ENCODE peak calls at places on chromosomes 5 and 9, in seven cellular contexts. Y is transverse colon, O is choroid plexus epithelial cell, P is astrocyte, M is astrocyte of the spinal cord, F is tibial artery, T is gastrocnemius medialis. G is an unnamed sample.
A peak's percentile ranks its signal among the peaks of the same experiment; 100 is the strongest.

GRCh38 chr5:167696558-167697314 is 594.7 kb upstream of the WWC1 start:
- DNase-seq in Y (no peak), O (no peak), P (no peak), M (no peak), F (no peak), T (no peak), G (no peak)

GRCh38 chr5:11851402-11851801 is 52.8 kb downstream of the CTNND2 start:
- DNase-seq in Y (no peak), O (no peak), P (peak; percentile 86), M (peak; percentile 54), F (no peak), T (no peak), G (no peak)

GRCh38 chr5:111072949-111073682 is 1.6 kb downstream of the TSLP start:
- DNase-seq in Y (peak; percentile 61), O (peak; percentile 36), P (peak; percentile 14), M (no peak), F (peak; percentile 76), T (peak; percentile 64), G (no peak)

GRCh38 chr9:134347996-134348395 is 21.7 kb downstream of the RXRA start:
- DNase-seq in Y (no peak), O (no peak), P (no peak), M (no peak), F (no peak), T (no peak), G (no peak)

GRCh38 chr9:35816708-35817107 is 1.9 kb upstream of the HINT2 start:
- DNase-seq in Y (no peak), O (no peak), P (no peak), M (no peak), F (no peak), T (no peak), G (no peak)

GRCh38 chr5:107687937-107688336 is 17.2 kb upstream of the EFNA5 start:
- DNase-seq in Y (no peak), O (no peak), P (no peak), M (no peak), F (no peak), T (no peak), G (no peak)

GRCh38 chr9:21305213-21305612 is at the start of gene IFNA5:
- DNase-seq in Y (no peak), O (no peak), P (no peak), M (no peak), F (no peak), T (no peak), G (no peak)

GRCh38 chr9:83563360-83563759 is 25.2 kb upstream of the FRMD3 start:
- DNase-seq in Y (no peak), O (no peak), P (no peak), M (no peak), F (no peak), T (no peak), G (no peak)

GRCh38 chr9:131773911-131774379 is 34.1 kb upstream of the RAPGEF1 start:
- DNase-seq in Y (peak; percentile 11), O (peak; percentile 75), P (peak; percentile 46), M (peak; percentile 52), F (no peak), T (no peak), G (peak; percentile 9)

GRCh38 chr5:94693043-94693822 is 74.8 kb downstream of the SLF1 start:
- DNase-seq in Y (no peak), O (peak; percentile 90), P (peak; percentile 93), M (peak; percentile 82), F (no peak), T (no peak), G (no peak)
- TF ChIP-seq CTCF in Y (peak; percentile 47), O (peak; percentile 52), P (peak; percentile 34), M (peak; percentile 29), F (peak; percentile 13), T (peak; percentile 26), G (peak; percentile 20)

DNA sequence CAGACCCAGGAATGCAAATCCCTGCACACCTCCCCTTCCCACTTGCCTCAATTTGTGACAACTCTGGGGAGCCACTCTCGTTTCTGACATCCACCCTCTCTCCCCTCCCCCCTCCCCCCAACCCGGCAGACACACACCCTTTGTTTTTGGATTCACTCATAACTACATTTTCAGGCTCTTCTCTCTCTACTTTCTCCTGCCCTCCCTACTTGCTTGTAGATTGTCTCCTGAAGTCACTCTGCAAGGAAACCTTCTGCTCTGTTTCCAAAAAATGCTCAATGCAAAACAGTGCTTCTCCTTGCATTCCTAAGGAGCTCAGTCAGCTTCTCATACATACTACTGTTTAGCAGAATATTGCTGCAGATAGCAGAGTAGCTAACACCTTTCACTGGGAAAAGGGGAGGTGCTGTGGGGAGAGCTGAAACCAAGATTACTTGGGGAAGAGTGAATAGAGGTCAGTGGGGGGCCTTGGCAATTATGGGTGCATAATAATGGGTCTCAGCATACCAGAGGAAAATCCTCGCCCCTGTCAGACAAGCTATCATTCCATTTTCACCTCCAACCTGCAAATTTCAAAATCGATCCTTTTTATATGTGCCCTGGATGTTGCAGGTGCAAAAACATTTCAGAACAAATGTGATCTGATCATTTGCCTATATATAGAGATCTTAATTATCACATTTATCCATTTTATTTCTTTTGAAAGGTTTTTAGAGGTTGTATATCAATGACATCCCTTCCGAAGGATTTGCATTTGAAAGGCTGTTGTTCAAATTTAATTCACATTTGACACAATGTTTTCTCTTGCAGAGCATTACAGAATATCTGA is 1860.7 kb upstream of the WWC1 start:
- DNase-seq in Y (no peak), O (no peak), P (no peak), M (no peak), F (no peak), T (no peak), G (no peak)
- H3K4me3 ChIP-seq in Y (no peak overlapping the region), O (no peak overlapping the region), P (no peak overlapping the region), M (no peak overlapping the region), F (no peak overlapping the region), T (no peak overlapping the region), G (no peak overlapping the region)

GRCh38 chr5:10441992-10442435 is 335 bp downstream of the ROPN1L start:
- DNase-seq in Y (no peak), O (peak; percentile 28), P (peak; percentile 18), M (no peak), F (no peak), T (no peak), G (no peak)
- TF ChIP-seq CTCF in Y (no peak), O (no peak), P (no peak), M (no peak), F (no peak), T (no peak), G (no peak)

DNA sequence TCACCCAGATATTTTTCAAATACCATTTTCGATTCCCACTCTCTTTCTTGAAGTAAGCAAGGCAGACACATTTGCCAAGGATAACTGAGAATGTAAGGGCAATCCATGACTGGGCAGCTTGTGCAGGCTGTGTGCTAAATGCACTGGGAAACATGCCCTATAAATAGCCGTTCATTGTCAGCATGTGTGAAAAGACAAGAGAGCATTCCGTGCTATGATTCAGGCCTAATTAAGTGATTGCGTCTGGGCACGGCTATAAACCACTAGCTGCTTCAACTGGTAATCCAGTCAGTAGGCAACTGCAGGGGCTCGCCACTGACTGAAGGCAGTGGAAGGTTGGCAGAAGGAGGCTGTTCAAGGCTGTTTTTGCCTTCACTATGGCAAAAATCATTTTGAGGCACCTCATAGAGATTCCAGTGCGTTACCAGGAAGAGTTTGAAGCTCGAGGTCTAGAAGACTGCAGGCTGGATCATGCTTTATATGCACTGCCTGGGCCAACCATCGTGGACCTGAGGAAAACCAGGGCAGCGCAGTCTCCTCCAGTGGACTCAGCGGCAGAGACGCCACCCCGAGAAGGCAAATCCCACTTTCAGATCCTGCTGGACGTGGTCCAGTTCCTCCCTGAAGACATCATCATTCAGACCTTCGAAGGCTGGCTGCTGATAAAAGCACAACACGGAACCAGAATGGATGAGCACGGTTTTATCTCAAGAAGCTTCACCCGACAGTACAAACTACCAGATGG is at the start of gene HSPB3:
- DNase-seq in Y (peak; percentile 22), O (no peak), P (peak; percentile 86), M (peak; percentile 23), F (no peak), T (peak; percentile 81), G (no peak)
- H3K4me3 ChIP-seq in Y (no peak within 1 kb of the TSS), O (no peak within 1 kb of the TSS), P (no peak within 1 kb of the TSS), M (no peak within 1 kb of the TSS), F (no peak within 1 kb of the TSS), T (peak within 1 kb of the TSS; percentile 58), G (no peak within 1 kb of the TSS)

GRCh38 chr9:105259274-105259673 is 14.8 kb downstream of the SLC44A1 start:
- DNase-seq in Y (no peak), O (no peak), P (no peak), M (peak; percentile 22), F (no peak), T (no peak), G (no peak)
- TF ChIP-seq CTCF in Y (no peak), O (no peak), P (no peak), M (no peak), F (no peak), T (no peak), G (no peak)

GRCh38 chr5:59037453-59038168 is 454.7 kb downstream of the RAB3C start:
- DNase-seq in Y (no peak), O (peak; percentile 30), P (no peak), M (no peak), F (no peak), T (no peak), G (no peak)

GRCh38 chr5:59035681-59036080 is 452.8 kb downstream of the RAB3C start:
- DNase-seq in Y (no peak), O (no peak), P (no peak), M (no peak), F (no peak), T (no peak), G (no peak)

GRCh38 chr5:59034498-59035186 is 451.8 kb downstream of the RAB3C start:
- DNase-seq in Y (no peak), O (peak; percentile 87), P (peak; percentile 17), M (peak; percentile 70), F (no peak), T (no peak), G (no peak)

GRCh38 chr5:59037041-59037440 is 454.2 kb downstream of the RAB3C start:
- DNase-seq in Y (no peak), O (peak; percentile 36), P (no peak), M (peak; percentile 20), F (no peak), T (no peak), G (no peak)

DNA sequence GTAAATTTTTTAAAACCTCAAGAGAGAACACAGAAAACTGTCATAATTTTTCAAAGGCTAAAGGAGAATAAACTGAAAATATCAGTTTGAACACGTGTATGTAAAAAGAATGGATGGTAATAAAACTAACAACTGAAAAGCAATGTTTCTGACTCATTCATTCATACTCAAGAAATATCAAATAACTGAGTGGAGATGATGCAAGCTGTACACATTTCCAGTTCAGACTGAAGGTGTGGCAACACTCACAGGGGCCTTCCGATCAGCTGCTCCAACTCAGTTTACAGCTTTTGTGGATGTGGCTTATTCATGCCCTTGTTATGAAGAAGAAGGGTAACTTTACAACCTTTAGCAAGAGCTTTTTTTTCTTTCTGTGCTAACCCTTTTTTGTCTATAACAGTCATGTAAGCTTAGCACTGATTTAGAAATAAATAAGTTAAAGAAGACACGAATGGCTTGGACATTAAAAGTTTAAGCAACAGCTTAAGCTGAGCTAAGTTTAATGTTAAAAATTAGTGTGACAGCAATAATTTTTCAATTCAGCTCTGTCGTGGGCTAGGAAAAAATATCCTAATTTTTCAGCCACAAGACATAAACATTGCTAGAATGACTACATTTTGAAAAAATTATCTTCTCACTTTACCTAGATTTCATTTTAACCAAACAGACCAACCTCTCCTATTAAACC is 453.5 kb downstream of the RAB3C start:
- DNase-seq in Y (peak; percentile 23), O (peak; percentile 99), P (peak; percentile 89), M (peak; percentile 95), F (peak; percentile 70), T (peak; percentile 79), G (peak; percentile 82)
- H3K4me3 ChIP-seq in Y (no peak overlapping the region), O (peak overlapping the region; percentile 80), P (no peak overlapping the region), M (no peak overlapping the region), F (peak overlapping the region; percentile 79), T (peak overlapping the region; percentile 93), G (peak overlapping the region; percentile 66)